ENCODE peak calls at places on chromosomes 13 and 19, in five cellular contexts. F is left ventricle myocardium inferior, G is A549, R is IMR-90, M is breast epithelium. Y is an unnamed sample.

GRCh38 chr13:47794963-47795362 is 206.1 kb downstream of the SUCLA2 start:
- DNase-seq in F (no peak), G (peak; percentile 6), R (peak; percentile 2), M (no peak), Y (no peak)

GRCh38 chr13:75895168-75895567 is 259.0 kb downstream of the LMO7 start:
- DNase-seq in F (no peak), G (no peak), R (no peak), M (no peak), Y (no peak)

GRCh38 chr13:35388979-35389378 is 87.5 kb downstream of the MAB21L1 start:
- DNase-seq in F (no peak), G (no peak), R (peak; percentile 3), M (no peak), Y (no peak)

GRCh38 chr13:42276683-42277082 is 4.7 kb downstream of the AKAP11 start:
- DNase-seq in F (no peak), G (no peak), R (no peak), M (no peak), Y (no peak)

GRCh38 chr13:41411536-41411935 is 45.8 kb upstream of the RGCC start:
- DNase-seq in F (no peak), G (peak; percentile 29), R (peak; percentile 71), M (no peak), Y (no peak)

GRCh38 chr19:4388171-4389063 is 11.9 kb downstream of the SH3GL1 start:
- DNase-seq in F (peak; percentile 35), G (no peak), R (no peak), M (peak; percentile 83), Y (peak; percentile 77)

GRCh38 chr19:57434386-57435061 is 601 bp upstream of the ZNF749 start:
- DNase-seq in F (no peak), G (no peak), R (no peak), M (no peak), Y (no peak)

GRCh38 chr19:30719991-30720329 is 347.8 kb downstream of the ZNF536 start:
- DNase-seq in F (no peak), G (no peak), R (no peak), M (no peak), Y (no peak)

GRCh38 chr19:18415177-18415867 is 3.9 kb upstream of the SSBP4 start:
- DNase-seq in F (peak; percentile 81), G (no peak), R (peak; percentile 66), M (peak; percentile 69), Y (peak; percentile 78)

DNA sequence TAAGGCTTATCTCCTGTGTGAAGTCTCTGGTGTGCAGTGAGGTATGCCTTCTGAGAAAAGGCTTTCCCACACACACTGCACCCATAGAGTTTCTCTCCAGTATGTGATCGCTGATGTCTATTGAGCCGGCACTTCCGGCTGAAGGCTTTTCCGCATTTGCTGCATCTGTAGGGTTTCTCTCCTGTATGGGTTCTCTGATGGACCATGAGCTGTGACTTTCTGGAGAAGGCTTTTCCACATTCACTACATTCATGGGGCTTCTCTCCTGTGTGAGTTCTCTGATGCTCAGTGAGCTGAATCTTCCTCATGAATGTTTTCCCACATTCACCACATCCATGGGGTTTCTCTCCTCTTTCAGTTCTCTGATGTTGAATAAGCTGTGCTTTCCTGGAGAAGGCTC is 14.7 kb downstream of the ZNF577 start:
- DNase-seq in F (no peak), G (no peak), R (no peak), M (no peak), Y (no peak)
- H3K4me3 ChIP-seq in F (no peak overlapping the region), G (no peak overlapping the region), R (no peak overlapping the region), M (no peak overlapping the region), Y (no peak overlapping the region)

DNA sequence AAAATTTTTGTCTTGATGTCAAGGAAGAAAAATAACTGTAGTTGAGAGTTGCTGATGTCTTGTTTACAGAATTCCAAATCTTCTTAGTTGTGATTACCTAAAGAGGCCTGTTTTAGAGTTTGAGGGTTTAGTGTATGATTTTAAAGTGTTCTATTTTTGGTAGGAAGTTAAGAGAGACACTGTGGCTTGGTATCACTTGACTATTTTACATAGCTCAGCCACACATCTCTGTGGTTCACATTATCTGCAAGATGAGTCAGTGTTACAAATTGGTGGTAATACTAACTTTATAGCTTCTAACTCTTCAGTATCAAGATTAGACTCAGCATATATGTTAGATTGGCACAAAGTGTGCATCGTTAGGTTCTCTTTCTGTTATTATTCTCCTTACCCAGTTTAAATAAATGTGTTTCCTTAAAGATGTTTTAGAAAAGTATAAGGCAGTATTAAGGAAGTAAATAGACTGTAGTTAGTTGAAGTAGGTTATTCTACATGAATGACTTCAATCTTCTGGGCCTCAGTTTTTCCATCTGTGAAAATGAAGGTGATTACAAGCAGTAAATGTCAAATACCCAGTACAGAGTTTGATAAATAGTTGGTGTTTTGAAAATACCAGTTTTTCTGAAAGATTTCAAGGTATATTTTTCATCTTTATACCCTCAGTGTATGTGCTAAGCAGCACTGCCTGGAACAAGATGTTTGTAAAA is 33.4 kb downstream of the COG6 start:
- DNase-seq in F (no peak), G (no peak), R (peak; percentile 54), M (no peak), Y (no peak)
- H3K27ac ChIP-seq in F (no peak overlapping the region), G (no peak overlapping the region), R (no peak overlapping the region), M (no peak overlapping the region), Y (no peak overlapping the region)

GRCh38 chr19:8210660-8211101 is 1.5 kb downstream of the CERS4 start:
- DNase-seq in F (no peak), G (no peak), R (no peak), M (no peak), Y (no peak)

GRCh38 chr19:8208119-8208709 is 956 bp upstream of the CERS4 start:
- DNase-seq in F (peak; percentile 24), G (no peak), R (no peak), M (peak; percentile 73), Y (no peak)

GRCh38 chr19:8209965-8210659 is 942 bp downstream of the CERS4 start:
- DNase-seq in F (no peak), G (no peak), R (no peak), M (no peak), Y (no peak)

GRCh38 chr19:8208710-8209110 is 460 bp upstream of the CERS4 start:
- DNase-seq in F (peak; percentile 75), G (no peak), R (no peak), M (no peak), Y (peak; percentile 77)

GRCh38 chr19:8209111-8209964 is at the start of gene CERS4:
- DNase-seq in F (peak; percentile 78), G (peak; percentile 25), R (peak; percentile 20), M (peak; percentile 64), Y (peak; percentile 78)
- H3K4me3 ChIP-seq in F (peak within 1 kb of the TSS; percentile 89), G (peak within 1 kb of the TSS; percentile 67), R (peak within 1 kb of the TSS; percentile 65), M (peak within 1 kb of the TSS; percentile 77), Y (peak within 1 kb of the TSS; percentile 73)

GRCh38 chr13:45341799-45342584 is 1.0 kb upstream of the TPT1 start:
- DNase-seq in F (peak; percentile 31), G (no peak), R (no peak), M (peak; percentile 71), Y (peak; percentile 65)

GRCh38 chr13:45339399-45339798 is 1.6 kb downstream of the TPT1 start:
- DNase-seq in F (no peak), G (no peak), R (no peak), M (no peak), Y (no peak)

GRCh38 chr13:45341034-45341798 is at the start of gene TPT1:
- DNase-seq in F (peak; percentile 99), G (peak; percentile 98), R (peak; percentile 98), M (peak; percentile 99), Y (peak; percentile 99)

GRCh38 chr13:45339867-45340266 is 1.1 kb downstream of the TPT1 start:
- DNase-seq in F (no peak), G (no peak), R (no peak), M (no peak), Y (no peak)

GRCh38 chr13:45340422-45341033 is 455 bp downstream of the TPT1 start:
- DNase-seq in F (peak; percentile 92), G (peak; percentile 84), R (peak; percentile 91), M (peak; percentile 86), Y (peak; percentile 98)
- H3K27ac ChIP-seq in F (peak overlapping the region; percentile 100), G (peak overlapping the region; percentile 100), R (peak overlapping the region; percentile 98), M (peak overlapping the region; percentile 99), Y (peak overlapping the region; percentile 98)

DNA sequence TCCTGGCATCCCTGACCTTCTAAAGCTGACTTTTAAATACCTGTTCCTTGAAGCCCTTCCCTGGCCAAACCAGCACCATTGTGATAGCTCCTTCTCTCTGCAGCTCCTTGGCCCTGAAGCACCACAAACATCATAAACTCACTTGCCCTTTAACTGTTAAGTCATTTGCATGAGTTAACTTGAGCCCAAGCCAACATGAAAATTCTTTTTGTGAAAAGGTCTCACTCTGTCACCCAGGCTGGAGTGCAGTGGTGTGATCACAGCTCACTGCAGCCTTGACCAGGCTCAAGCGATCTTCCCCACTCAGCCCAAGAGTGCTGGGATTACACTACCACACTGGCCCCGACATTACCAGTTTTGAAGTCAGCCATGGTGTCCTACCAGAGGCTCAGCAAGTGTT is 87.8 kb downstream of the ZIC5 start:
- DNase-seq in F (no peak), G (no peak), R (no peak), M (no peak), Y (no peak)
- H3K4me3 ChIP-seq in F (no peak overlapping the region), G (no peak overlapping the region), R (no peak overlapping the region), M (no peak overlapping the region), Y (no peak overlapping the region)

GRCh38 chr19:50515168-50515561 is 1.5 kb upstream of the ASPDH start:
- DNase-seq in F (no peak), G (no peak), R (no peak), M (no peak), Y (no peak)
- H3K27ac ChIP-seq in F (no peak overlapping the region), G (no peak overlapping the region), R (no peak overlapping the region), M (no peak overlapping the region), Y (no peak overlapping the region)

GRCh38 chr19:53518716-53519115 is 19.2 kb upstream of the ZNF331 start:
- DNase-seq in F (no peak), G (no peak), R (no peak), M (no peak), Y (no peak)
- H3K4me3 ChIP-seq in F (no peak overlapping the region), G (no peak overlapping the region), R (no peak overlapping the region), M (no peak overlapping the region), Y (no peak overlapping the region)

Y was measured in psoas muscle.